ENCODE peak calls at places on chromosome 2, in five cellular contexts. I is hepatocyte; B is bronchial epithelial cell; E is heart left ventricle; D is activated CD8-positive, alpha-beta T cell treated with anti-CD3 and anti-CD28 coated beads for 36 hours. P is an unnamed sample.

GRCh38 chr2:189178726-189179606 is 595 bp downstream of the COL5A2 start:
- DNase-seq in I (peak; percentile 56), B (peak; percentile 55), E (no peak), D (no peak), P (peak; percentile 58)

GRCh38 chr2:158049129-158049855 is 52.4 kb upstream of the UPP2 start:
- DNase-seq in I (no peak), B (no peak), E (no peak), D (no peak), P (no peak)

GRCh38 chr2:54629914-54630609 is 93.4 kb upstream of the EML6 start:
- DNase-seq in I (peak; percentile 79), B (peak; percentile 85), E (no peak), D (peak; percentile 67), P (no peak)

GRCh38 chr2:128640847-128641360 is 322.2 kb upstream of the HS6ST1 start:
- DNase-seq in I (no peak), B (no peak), E (peak; percentile 27), D (no peak), P (no peak)

GRCh38 chr2:156437272-156437671 is 1.1 kb downstream of the GPD2 start:
- DNase-seq in I (no peak), B (peak; percentile 54), E (no peak), D (peak; percentile 6), P (no peak)

GRCh38 chr2:185787530-185788145 is 49.0 kb downstream of the FSIP2 start:
- DNase-seq in I (no peak), B (peak; percentile 77), E (no peak), D (no peak), P (no peak)

GRCh38 chr2:111986116-111986900 is 68.8 kb upstream of the TMEM87B start:
- DNase-seq in I (no peak), B (no peak), E (no peak), D (no peak), P (peak; percentile 13)

GRCh38 chr2:227890495-227891079 is 19.2 kb downstream of the DAW1 start:
- DNase-seq in I (peak; percentile 79), B (peak; percentile 68), E (no peak), D (no peak), P (peak; percentile 56)

GRCh38 chr2:132984731-132985130 is 314.7 kb upstream of the LYPD1 start:
- DNase-seq in I (no peak), B (no peak), E (no peak), D (no peak), P (no peak)

GRCh38 chr2:157777425-157777824 is 98.7 kb downstream of the ACVR1 start:
- DNase-seq in I (peak; percentile 44), B (peak; percentile 49), E (no peak), D (peak; percentile 75), P (peak; percentile 57)

GRCh38 chr2:232927041-232927792 is 57.2 kb downstream of the SNORC start:
- DNase-seq in I (no peak), B (no peak), E (no peak), D (no peak), P (no peak)

GRCh38 chr2:15812187-15812830 is 128.0 kb upstream of the MYCN start:
- DNase-seq in I (no peak), B (no peak), E (no peak), D (no peak), P (no peak)

GRCh38 chr2:16177671-16178180 is 237.4 kb downstream of the MYCN start:
- DNase-seq in I (no peak), B (no peak), E (no peak), D (no peak), P (no peak)

GRCh38 chr2:161952722-161953322 is 121.2 kb downstream of the DPP4 start:
- DNase-seq in I (no peak), B (no peak), E (no peak), D (peak; percentile 49), P (no peak)

GRCh38 chr2:190532581-190532980 is 1.9 kb downstream of the NEMP2 start:
- DNase-seq in I (no peak), B (no peak), E (no peak), D (no peak), P (no peak)

GRCh38 chr2:210190345-210190744 is 19.1 kb upstream of the KANSL1L start:
- DNase-seq in I (no peak), B (no peak), E (no peak), D (no peak), P (no peak)

GRCh38 chr2:150165988-150166965 is 321.2 kb downstream of the RND3 start:
- DNase-seq in I (peak; percentile 6), B (peak; percentile 55), E (no peak), D (no peak), P (no peak)

GRCh38 chr2:222864296-222864695 is 3.5 kb downstream of the ACSL3 start:
- DNase-seq in I (peak; percentile 9), B (peak; percentile 50), E (no peak), D (no peak), P (peak; percentile 56)

GRCh38 chr2:44748-45341 is 1.5 kb downstream of the FAM110C start:
- DNase-seq in I (peak; percentile 40), B (peak; percentile 29), E (no peak), D (no peak), P (no peak)

GRCh38 chr2:231113489-231113888 is 11.4 kb downstream of the HTR2B start:
- DNase-seq in I (no peak), B (no peak), E (no peak), D (no peak), P (no peak)

GRCh38 chr2:46967990-46968647 is 52.5 kb upstream of the MCFD2 start:
- DNase-seq in I (peak; percentile 68), B (peak; percentile 88), E (no peak), D (no peak), P (peak; percentile 81)

GRCh38 chr2:127893033-127893432 is 7.3 kb upstream of the AMMECR1L start:
- DNase-seq in I (no peak), B (no peak), E (peak; percentile 66), D (no peak), P (no peak)

GRCh38 chr2:71306762-71307161 is 24.8 kb upstream of the ZNF638 start:
- DNase-seq in I (no peak), B (peak; percentile 8), E (no peak), D (no peak), P (peak; percentile 57)

GRCh38 chr2:223856021-223856420 is 18.6 kb upstream of the AP1S3 start:
- DNase-seq in I (no peak), B (no peak), E (no peak), D (no peak), P (no peak)

GRCh38 chr2:20916604-20917286 is 93.8 kb upstream of the LDAH start:
- DNase-seq in I (peak; percentile 68), B (peak; percentile 42), E (no peak), D (no peak), P (peak; percentile 12)

GRCh38 chr2:156436477-156437085 is 402 bp downstream of the GPD2 start:
- DNase-seq in I (peak; percentile 30), B (peak; percentile 33), E (no peak), D (peak; percentile 44), P (no peak)

GRCh38 chr2:75592028-75592427 is 31.3 kb upstream of the EVA1A start:
- DNase-seq in I (peak; percentile 50), B (peak; percentile 96), E (no peak), D (no peak), P (peak; percentile 93)

GRCh38 chr2:150028337-150028736 is 440.8 kb upstream of the MMADHC start:
- DNase-seq in I (no peak), B (no peak), E (no peak), D (no peak), P (no peak)

GRCh38 chr2:176566936-176567335 is 297.7 kb downstream of the MTX2 start:
- DNase-seq in I (no peak), B (no peak), E (no peak), D (no peak), P (no peak)

DNA sequence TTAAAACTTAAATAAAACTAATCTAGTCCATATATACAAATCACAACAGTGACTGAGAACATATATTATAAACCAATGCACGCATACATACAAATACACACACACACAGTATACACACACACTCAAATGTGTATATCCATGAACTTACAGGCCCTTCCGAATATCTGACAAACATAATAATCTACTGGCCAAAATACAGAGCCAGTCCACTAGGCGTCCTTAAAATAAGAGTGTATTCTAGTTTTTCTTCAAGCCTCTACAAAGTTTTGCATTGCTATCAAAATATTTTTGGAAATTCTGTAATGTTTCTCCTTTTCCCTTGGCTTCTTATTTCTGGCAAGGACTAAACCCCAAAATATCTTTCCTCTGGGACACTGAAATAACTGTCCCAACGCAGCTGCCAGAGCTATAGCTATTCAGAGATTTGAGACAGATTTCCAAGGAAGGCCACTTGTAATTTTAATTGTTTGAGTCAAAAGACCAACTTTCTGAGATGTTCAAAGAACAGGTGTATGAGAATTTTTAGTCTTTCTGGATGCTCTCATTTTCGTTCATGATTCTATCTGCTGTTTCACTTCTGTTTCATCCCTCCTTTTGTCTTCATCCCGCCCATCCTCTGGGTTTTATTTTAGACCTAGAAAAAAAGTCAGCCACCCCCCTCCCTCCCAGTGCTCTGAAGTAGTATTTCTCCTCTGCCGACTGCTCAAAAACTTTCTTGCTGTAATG is 24.1 kb upstream of the SP3 start:
- DNase-seq in I (no peak), B (no peak), E (no peak), D (no peak), P (no peak)
- TF ChIP-seq CTCF in I (no peak), B (no peak), E (peak; percentile 45), D (no peak), P (no peak)

GRCh38 chr2:85308951-85309555 is 18.7 kb downstream of the TGOLN2 start:
- DNase-seq in I (no peak), B (no peak), E (peak; percentile 76), D (peak; percentile 40), P (no peak)
- TF ChIP-seq CTCF in I (no peak), B (no peak), E (no peak), D (no peak), P (no peak)

GRCh38 chr2:134315471-134315870 is 61.6 kb downstream of the MGAT5 start:
- DNase-seq in I (no peak), B (no peak), E (no peak), D (no peak), P (no peak)

GRCh38 chr2:134314202-134314601 is 60.3 kb downstream of the MGAT5 start:
- DNase-seq in I (no peak), B (no peak), E (no peak), D (no peak), P (no peak)

GRCh38 chr2:134310450-134311079 is 56.7 kb downstream of the MGAT5 start:
- DNase-seq in I (no peak), B (no peak), E (no peak), D (no peak), P (no peak)

GRCh38 chr2:134312482-134312881 is 58.6 kb downstream of the MGAT5 start:
- DNase-seq in I (no peak), B (no peak), E (no peak), D (peak; percentile 45), P (no peak)

DNA sequence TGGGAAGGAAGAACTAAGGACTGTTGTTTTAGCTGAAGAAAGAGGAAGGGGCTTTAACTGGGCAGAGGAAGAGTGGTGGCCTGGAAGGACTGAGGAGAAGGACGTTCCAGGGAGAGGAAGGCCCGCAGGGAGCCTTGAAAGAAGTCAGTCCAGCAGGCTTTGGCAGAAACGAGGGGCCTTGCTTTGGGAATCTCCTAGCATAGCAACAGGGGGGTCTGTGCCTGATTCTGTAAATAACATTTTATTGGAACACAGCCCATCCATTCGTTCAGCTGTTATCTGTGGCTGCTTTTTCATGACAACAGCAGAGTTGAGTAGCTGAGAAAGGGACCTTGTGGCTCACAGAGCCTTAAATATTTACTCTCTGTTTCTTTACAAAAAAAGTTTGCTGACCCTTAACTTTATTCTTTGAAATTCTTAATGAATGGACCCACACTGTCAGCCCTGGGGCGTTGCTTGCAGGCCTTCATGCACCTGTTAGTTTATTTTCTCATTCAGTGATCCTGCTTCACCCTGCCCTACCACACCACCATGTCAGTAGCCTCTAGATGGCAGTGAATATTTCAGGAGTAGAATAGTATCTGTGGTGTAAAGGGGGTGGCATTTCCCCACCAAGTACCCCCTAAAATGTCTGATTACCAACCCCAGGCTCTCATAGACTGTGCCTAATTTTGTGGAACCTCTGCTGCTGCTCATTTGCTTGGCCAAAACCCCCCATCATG is 60.9 kb downstream of the MGAT5 start:
- DNase-seq in I (no peak), B (no peak), E (no peak), D (no peak), P (no peak)
- TF ChIP-seq CTCF in I (no peak), B (no peak), E (no peak), D (no peak), P (no peak)

GRCh38 chr2:109295781-109296117 is 166.7 kb downstream of the SH3RF3 start:
- DNase-seq in I (no peak), B (no peak), E (no peak), D (no peak), P (no peak)
- TF ChIP-seq CTCF in I (no peak), B (no peak), E (no peak), D (no peak), P (no peak)